ENCODE peak calls at places on chromosome 21, in five cellular contexts. B, X, Q, A and K are unnamed samples.

GRCh38 chr21:31184462-31184861 is 146.2 kb upstream of the KRTAP19-8 start:
- DNase-seq in B (peak), X (peak), Q (no peak), A (no peak), K (no peak)

GRCh38 chr21:26366781-26367180 is 196.2 kb upstream of the APP start:
- DNase-seq in B (no peak), X (no peak), Q (no peak), A (no peak), K (no peak)

GRCh38 chr21:16708431-16708830 is 804.4 kb upstream of the CXADR start:
- DNase-seq in B (no peak), X (no peak), Q (no peak), A (no peak), K (no peak)

GRCh38 chr21:35779690-35780570 is 280.4 kb downstream of the SETD4 start:
- DNase-seq in B (no peak), X (no peak), Q (peak), A (no peak), K (no peak)

GRCh38 chr21:34691396-34692032 is 22.7 kb downstream of the CLIC6 start:
- DNase-seq in B (no peak), X (no peak), Q (no peak), A (no peak), K (no peak)

GRCh38 chr21:32954353-32954752 is 71.4 kb upstream of the OLIG2 start:
- DNase-seq in B (peak), X (no peak), Q (no peak), A (no peak), K (no peak)

GRCh38 chr21:34148826-34149558 is 75.6 kb downstream of the MRPS6 start:
- DNase-seq in B (no peak), X (no peak), Q (no peak), A (no peak), K (no peak)

GRCh38 chr21:45220106-45220505 is 67.6 kb downstream of the POFUT2 start:
- DNase-seq in B (no peak), X (no peak), Q (no peak), A (no peak), K (no peak)

GRCh38 chr21:32516729-32517649 is 68.3 kb downstream of the TCP10L start:
- DNase-seq in B (no peak), X (no peak), Q (peak), A (peak), K (no peak)

GRCh38 chr21:34545079-34545884 is 33.3 kb upstream of the KCNE1 start:
- DNase-seq in B (peak), X (no peak), Q (peak), A (peak), K (no peak)

GRCh38 chr21:42360317-42360716 is 6.0 kb downstream of the TFF1 start:
- DNase-seq in B (no peak), X (no peak), Q (no peak), A (peak), K (no peak)

GRCh38 chr21:41358193-41359166 is 3.3 kb upstream of the MX2 start:
- DNase-seq in B (peak), X (no peak), Q (no peak), A (no peak), K (no peak)

GRCh38 chr21:32976791-32977190 is 48.9 kb upstream of the OLIG2 start:
- DNase-seq in B (no peak), X (no peak), Q (no peak), A (no peak), K (no peak)

GRCh38 chr21:29849735-29850176 is 90.0 kb downstream of the GRIK1 start:
- DNase-seq in B (peak), X (peak), Q (peak), A (peak), K (no peak)

GRCh38 chr21:43717967-43718871 is 710 bp upstream of the PDXK start:
- DNase-seq in B (no peak), X (no peak), Q (no peak), A (no peak), K (no peak)

GRCh38 chr21:34669149-34669879 is 520 bp downstream of the CLIC6 start:
- DNase-seq in B (no peak), X (no peak), Q (peak), A (no peak), K (no peak)

GRCh38 chr21:46110499-46111192 is 12.7 kb downstream of the COL6A2 start:
- DNase-seq in B (peak), X (no peak), Q (peak), A (no peak), K (peak)

GRCh38 chr21:41008971-41009370 is 159.0 kb upstream of the BACE2 start:
- DNase-seq in B (no peak), X (no peak), Q (no peak), A (no peak), K (no peak)

GRCh38 chr21:37233551-37234146 is 33.5 kb downstream of the VPS26C start:
- DNase-seq in B (no peak), X (no peak), Q (no peak), A (no peak), K (no peak)

GRCh38 chr21:31317688-31318087 is 26.4 kb downstream of the TIAM1 start:
- DNase-seq in B (no peak), X (no peak), Q (no peak), A (no peak), K (no peak)

GRCh38 chr21:41682719-41683179 is 84.1 kb downstream of the RIPK4 start:
- DNase-seq in B (no peak), X (no peak), Q (no peak), A (no peak), K (peak)

GRCh38 chr21:41967708-41968107 is 13.9 kb upstream of the C2CD2 start:
- DNase-seq in B (no peak), X (no peak), Q (no peak), A (no peak), K (no peak)

GRCh38 chr21:45226540-45227326 is 61.0 kb downstream of the POFUT2 start:
- DNase-seq in B (no peak), X (peak), Q (no peak), A (no peak), K (no peak)

GRCh38 chr21:39347537-39347936 is 1.4 kb downstream of the HMGN1 start:
- DNase-seq in B (no peak), X (no peak), Q (no peak), A (peak), K (no peak)

GRCh38 chr21:34965200-34966174 is 83.6 kb downstream of the RUNX1 start:
- DNase-seq in B (no peak), X (no peak), Q (peak), A (no peak), K (no peak)

GRCh38 chr21:31536138-31536537 is 123.4 kb upstream of the SOD1 start:
- DNase-seq in B (no peak), X (no peak), Q (no peak), A (no peak), K (no peak)

GRCh38 chr21:45556645-45557601 is 14.7 kb upstream of the SLC19A1 start:
- DNase-seq in B (no peak), X (no peak), Q (no peak), A (no peak), K (peak)

GRCh38 chr21:45004481-45005263 is 64.8 kb downstream of the SLX9 start:
- DNase-seq in B (no peak), X (no peak), Q (no peak), A (no peak), K (peak)

GRCh38 chr21:45831991-45832740 is 149.4 kb upstream of the COL6A1 start:
- DNase-seq in B (no peak), X (no peak), Q (no peak), A (no peak), K (no peak)